ENCODE peak calls at places on chromosomes 6 and 20, in ten cellular contexts. One of them, this sample, is unnamed.

GRCh38 chr20:20024942-20025341 is 7.8 kb downstream of the NAA20 start:
- DNase-seq in A549: no peak
- DNase-seq in effector CD4-positive, alpha-beta T cell: no peak
- DNase-seq in SK-MEL-5: no peak
- DNase-seq in transverse colon: no peak
- DNase-seq in lower leg skin: no peak
- DNase-seq in iris pigment epithelial cell: peak
- DNase-seq in SK-N-SH: no peak
- DNase-seq in fibroblast of lung: no peak
- DNase-seq in HS-5: no peak
- DNase-seq in this sample: no peak

GRCh38 chr6:6798430-6798829 is 209.9 kb downstream of the LY86 start:
- DNase-seq in A549: no peak
- DNase-seq in effector CD4-positive, alpha-beta T cell: no peak
- DNase-seq in SK-MEL-5: no peak
- DNase-seq in transverse colon: no peak
- DNase-seq in lower leg skin: no peak
- DNase-seq in iris pigment epithelial cell: no peak
- DNase-seq in SK-N-SH: no peak
- DNase-seq in fibroblast of lung: no peak
- DNase-seq in HS-5: no peak
- DNase-seq in this sample: no peak

GRCh38 chr6:37485259-37485658 is 14.4 kb downstream of the CCDC167 start:
- DNase-seq in A549: peak
- DNase-seq in effector CD4-positive, alpha-beta T cell: no peak
- DNase-seq in SK-MEL-5: peak
- DNase-seq in transverse colon: no peak
- DNase-seq in lower leg skin: no peak
- DNase-seq in iris pigment epithelial cell: no peak
- DNase-seq in SK-N-SH: peak
- DNase-seq in fibroblast of lung: no peak
- DNase-seq in HS-5: no peak
- DNase-seq in this sample: peak

GRCh38 chr6:5994234-5994998 is 12.3 kb downstream of the NRN1 start:
- DNase-seq in A549: no peak
- DNase-seq in effector CD4-positive, alpha-beta T cell: no peak
- DNase-seq in SK-MEL-5: no peak
- DNase-seq in transverse colon: no peak
- DNase-seq in lower leg skin: no peak
- DNase-seq in iris pigment epithelial cell: no peak
- DNase-seq in SK-N-SH: no peak
- DNase-seq in fibroblast of lung: no peak
- DNase-seq in HS-5: no peak
- DNase-seq in this sample: no peak

GRCh38 chr6:170102038-170102437 is 188.8 kb downstream of the DLL1 start:
- DNase-seq in A549: no peak
- DNase-seq in effector CD4-positive, alpha-beta T cell: no peak
- DNase-seq in SK-MEL-5: no peak
- DNase-seq in transverse colon: peak
- DNase-seq in lower leg skin: no peak
- DNase-seq in iris pigment epithelial cell: no peak
- DNase-seq in SK-N-SH: no peak
- DNase-seq in fibroblast of lung: no peak
- DNase-seq in HS-5: no peak
- DNase-seq in this sample: peak

GRCh38 chr6:139290787-139291294 is 957 bp downstream of the TXLNB start:
- DNase-seq in A549: no peak
- DNase-seq in effector CD4-positive, alpha-beta T cell: no peak
- DNase-seq in SK-MEL-5: peak
- DNase-seq in transverse colon: peak
- DNase-seq in lower leg skin: peak
- DNase-seq in iris pigment epithelial cell: peak
- DNase-seq in SK-N-SH: no peak
- DNase-seq in fibroblast of lung: peak
- DNase-seq in HS-5: no peak
- DNase-seq in this sample: no peak

GRCh38 chr6:102300350-102300749 is 906.8 kb downstream of the GRIK2 start:
- DNase-seq in A549: no peak
- DNase-seq in effector CD4-positive, alpha-beta T cell: no peak
- DNase-seq in SK-MEL-5: no peak
- DNase-seq in transverse colon: no peak
- DNase-seq in lower leg skin: no peak
- DNase-seq in iris pigment epithelial cell: no peak
- DNase-seq in SK-N-SH: no peak
- DNase-seq in fibroblast of lung: no peak
- DNase-seq in HS-5: no peak
- DNase-seq in this sample: no peak

GRCh38 chr6:31901415-31901952 is 402 bp downstream of the ZBTB12 start:
- DNase-seq in A549: peak
- DNase-seq in effector CD4-positive, alpha-beta T cell: peak
- DNase-seq in SK-MEL-5: peak
- DNase-seq in transverse colon: peak
- DNase-seq in lower leg skin: peak
- DNase-seq in iris pigment epithelial cell: peak
- DNase-seq in SK-N-SH: peak
- DNase-seq in fibroblast of lung: peak
- DNase-seq in HS-5: no peak
- DNase-seq in this sample: peak

GRCh38 chr20:63686492-63687321 is 9.7 kb upstream of the TNFRSF6B start:
- DNase-seq in A549: peak
- DNase-seq in effector CD4-positive, alpha-beta T cell: no peak
- DNase-seq in SK-MEL-5: no peak
- DNase-seq in transverse colon: peak
- DNase-seq in lower leg skin: peak
- DNase-seq in iris pigment epithelial cell: peak
- DNase-seq in SK-N-SH: no peak
- DNase-seq in fibroblast of lung: peak
- DNase-seq in HS-5: peak
- DNase-seq in this sample: peak

GRCh38 chr6:150617062-150617461 is 17.4 kb downstream of the PLEKHG1 start:
- DNase-seq in A549: no peak
- DNase-seq in effector CD4-positive, alpha-beta T cell: no peak
- DNase-seq in SK-MEL-5: no peak
- DNase-seq in transverse colon: no peak
- DNase-seq in lower leg skin: no peak
- DNase-seq in iris pigment epithelial cell: no peak
- DNase-seq in SK-N-SH: no peak
- DNase-seq in fibroblast of lung: no peak
- DNase-seq in HS-5: no peak
- DNase-seq in this sample: no peak

GRCh38 chr20:60389441-60389840 is 431.2 kb downstream of the CDH26 start:
- DNase-seq in A549: no peak
- DNase-seq in effector CD4-positive, alpha-beta T cell: no peak
- DNase-seq in SK-MEL-5: no peak
- DNase-seq in transverse colon: no peak
- DNase-seq in lower leg skin: no peak
- DNase-seq in iris pigment epithelial cell: no peak
- DNase-seq in SK-N-SH: no peak
- DNase-seq in fibroblast of lung: no peak
- DNase-seq in HS-5: no peak
- DNase-seq in this sample: no peak

GRCh38 chr6:13422601-13423247 is 64.7 kb downstream of the GFOD1 start:
- DNase-seq in A549: no peak
- DNase-seq in effector CD4-positive, alpha-beta T cell: no peak
- DNase-seq in SK-MEL-5: no peak
- DNase-seq in transverse colon: no peak
- DNase-seq in lower leg skin: no peak
- DNase-seq in iris pigment epithelial cell: peak
- DNase-seq in SK-N-SH: no peak
- DNase-seq in fibroblast of lung: no peak
- DNase-seq in HS-5: no peak
- DNase-seq in this sample: no peak

GRCh38 chr20:32010666-32011065 is 428 bp downstream of the CCM2L start:
- DNase-seq in A549: no peak
- DNase-seq in effector CD4-positive, alpha-beta T cell: no peak
- DNase-seq in SK-MEL-5: no peak
- DNase-seq in transverse colon: no peak
- DNase-seq in lower leg skin: no peak
- DNase-seq in iris pigment epithelial cell: no peak
- DNase-seq in SK-N-SH: no peak
- DNase-seq in fibroblast of lung: no peak
- DNase-seq in HS-5: no peak
- DNase-seq in this sample: no peak

GRCh38 chr6:161410736-161411135 is 136.9 kb upstream of the AGPAT4 start:
- DNase-seq in A549: no peak
- DNase-seq in effector CD4-positive, alpha-beta T cell: no peak
- DNase-seq in SK-MEL-5: no peak
- DNase-seq in transverse colon: no peak
- DNase-seq in lower leg skin: no peak
- DNase-seq in iris pigment epithelial cell: no peak
- DNase-seq in SK-N-SH: no peak
- DNase-seq in fibroblast of lung: no peak
- DNase-seq in HS-5: no peak
- DNase-seq in this sample: no peak

GRCh38 chr6:80151641-80152040 is 45.2 kb downstream of the BCKDHB start:
- DNase-seq in A549: no peak
- DNase-seq in effector CD4-positive, alpha-beta T cell: no peak
- DNase-seq in SK-MEL-5: no peak
- DNase-seq in transverse colon: no peak
- DNase-seq in lower leg skin: no peak
- DNase-seq in iris pigment epithelial cell: no peak
- DNase-seq in SK-N-SH: no peak
- DNase-seq in fibroblast of lung: no peak
- DNase-seq in HS-5: no peak
- DNase-seq in this sample: no peak

GRCh38 chr20:63365601-63366509 is 4.7 kb upstream of the CHRNA4 start:
- DNase-seq in A549: no peak
- DNase-seq in effector CD4-positive, alpha-beta T cell: no peak
- DNase-seq in SK-MEL-5: no peak
- DNase-seq in transverse colon: no peak
- DNase-seq in lower leg skin: no peak
- DNase-seq in iris pigment epithelial cell: no peak
- DNase-seq in SK-N-SH: no peak
- DNase-seq in fibroblast of lung: no peak
- DNase-seq in HS-5: no peak
- DNase-seq in this sample: no peak

GRCh38 chr6:149723771-149724417 is 6.0 kb upstream of the LATS1 start:
- DNase-seq in A549: peak
- DNase-seq in effector CD4-positive, alpha-beta T cell: peak
- DNase-seq in SK-MEL-5: peak
- DNase-seq in transverse colon: peak
- DNase-seq in lower leg skin: peak
- DNase-seq in iris pigment epithelial cell: peak
- DNase-seq in SK-N-SH: peak
- DNase-seq in fibroblast of lung: peak
- DNase-seq in HS-5: peak
- DNase-seq in this sample: no peak

GRCh38 chr6:135496805-135497411 is 632 bp downstream of the AHI1 start:
- DNase-seq in A549: no peak
- DNase-seq in effector CD4-positive, alpha-beta T cell: no peak
- DNase-seq in SK-MEL-5: no peak
- DNase-seq in transverse colon: no peak
- DNase-seq in lower leg skin: no peak
- DNase-seq in iris pigment epithelial cell: no peak
- DNase-seq in SK-N-SH: no peak
- DNase-seq in fibroblast of lung: peak
- DNase-seq in HS-5: no peak
- DNase-seq in this sample: no peak

GRCh38 chr20:58608096-58608840 is 42.8 kb upstream of the STX16 start:
- DNase-seq in A549: no peak
- DNase-seq in effector CD4-positive, alpha-beta T cell: no peak
- DNase-seq in SK-MEL-5: no peak
- DNase-seq in transverse colon: no peak
- DNase-seq in lower leg skin: no peak
- DNase-seq in iris pigment epithelial cell: no peak
- DNase-seq in SK-N-SH: no peak
- DNase-seq in fibroblast of lung: no peak
- DNase-seq in HS-5: no peak
- DNase-seq in this sample: no peak

GRCh38 chr6:87574237-87574636 is 15.6 kb downstream of the RARS2 start:
- DNase-seq in A549: no peak
- DNase-seq in effector CD4-positive, alpha-beta T cell: no peak
- DNase-seq in SK-MEL-5: no peak
- DNase-seq in transverse colon: no peak
- DNase-seq in lower leg skin: no peak
- DNase-seq in iris pigment epithelial cell: no peak
- DNase-seq in SK-N-SH: no peak
- DNase-seq in fibroblast of lung: no peak
- DNase-seq in HS-5: no peak
- DNase-seq in this sample: no peak

GRCh38 chr20:43584448-43585138 is 6.1 kb upstream of the IFT52 start:
- DNase-seq in A549: no peak
- DNase-seq in effector CD4-positive, alpha-beta T cell: no peak
- DNase-seq in SK-MEL-5: no peak
- DNase-seq in transverse colon: no peak
- DNase-seq in lower leg skin: no peak
- DNase-seq in iris pigment epithelial cell: peak
- DNase-seq in SK-N-SH: no peak
- DNase-seq in fibroblast of lung: peak
- DNase-seq in HS-5: peak
- DNase-seq in this sample: no peak

GRCh38 chr20:63877755-63878470 is 12.8 kb downstream of the TPD52L2 start:
- DNase-seq in A549: no peak
- DNase-seq in effector CD4-positive, alpha-beta T cell: no peak
- DNase-seq in SK-MEL-5: no peak
- DNase-seq in transverse colon: no peak
- DNase-seq in lower leg skin: no peak
- DNase-seq in iris pigment epithelial cell: no peak
- DNase-seq in SK-N-SH: no peak
- DNase-seq in fibroblast of lung: no peak
- DNase-seq in HS-5: no peak
- DNase-seq in this sample: no peak

GRCh38 chr20:11976966-11977365 is 59.3 kb downstream of the BTBD3 start:
- DNase-seq in A549: no peak
- DNase-seq in effector CD4-positive, alpha-beta T cell: no peak
- DNase-seq in SK-MEL-5: no peak
- DNase-seq in transverse colon: no peak
- DNase-seq in lower leg skin: no peak
- DNase-seq in iris pigment epithelial cell: peak
- DNase-seq in SK-N-SH: no peak
- DNase-seq in fibroblast of lung: peak
- DNase-seq in HS-5: no peak
- DNase-seq in this sample: no peak

GRCh38 chr6:141421378-141421777 is 711.3 kb upstream of the GJE1 start:
- DNase-seq in A549: peak
- DNase-seq in effector CD4-positive, alpha-beta T cell: no peak
- DNase-seq in SK-MEL-5: peak
- DNase-seq in transverse colon: no peak
- DNase-seq in lower leg skin: no peak
- DNase-seq in iris pigment epithelial cell: peak
- DNase-seq in SK-N-SH: no peak
- DNase-seq in fibroblast of lung: peak
- DNase-seq in HS-5: peak
- DNase-seq in this sample: no peak

GRCh38 chr20:63062188-63063140 is 55.7 kb upstream of the BHLHE23 start:
- DNase-seq in A549: no peak
- DNase-seq in effector CD4-positive, alpha-beta T cell: no peak
- DNase-seq in SK-MEL-5: no peak
- DNase-seq in transverse colon: no peak
- DNase-seq in lower leg skin: no peak
- DNase-seq in iris pigment epithelial cell: no peak
- DNase-seq in SK-N-SH: no peak
- DNase-seq in fibroblast of lung: no peak
- DNase-seq in HS-5: no peak
- DNase-seq in this sample: no peak

GRCh38 chr6:35804996-35805736 is at the start of gene LHFPL5:
- DNase-seq in A549: no peak
- DNase-seq in effector CD4-positive, alpha-beta T cell: peak
- DNase-seq in SK-MEL-5: peak
- DNase-seq in transverse colon: peak
- DNase-seq in lower leg skin: no peak
- DNase-seq in iris pigment epithelial cell: no peak
- DNase-seq in SK-N-SH: peak
- DNase-seq in fibroblast of lung: peak
- DNase-seq in HS-5: no peak
- DNase-seq in this sample: peak

GRCh38 chr6:127118505-127119360 is at the start of gene RSPO3:
- DNase-seq in A549: peak
- DNase-seq in effector CD4-positive, alpha-beta T cell: no peak
- DNase-seq in SK-MEL-5: peak
- DNase-seq in transverse colon: peak
- DNase-seq in lower leg skin: no peak
- DNase-seq in iris pigment epithelial cell: peak
- DNase-seq in SK-N-SH: peak
- DNase-seq in fibroblast of lung: peak
- DNase-seq in HS-5: peak
- DNase-seq in this sample: peak

GRCh38 chr20:43937586-43937985 is 22.9 kb downstream of the TOX2 start:
- DNase-seq in A549: no peak
- DNase-seq in effector CD4-positive, alpha-beta T cell: no peak
- DNase-seq in SK-MEL-5: no peak
- DNase-seq in transverse colon: no peak
- DNase-seq in lower leg skin: no peak
- DNase-seq in iris pigment epithelial cell: no peak
- DNase-seq in SK-N-SH: no peak
- DNase-seq in fibroblast of lung: peak
- DNase-seq in HS-5: no peak
- DNase-seq in this sample: no peak

This sample was measured in activated T-cell treated with anti-CD3 and anti-CD28 coated beads, Interleukin-2, amount 50 U/mL, for 24 hours.